ENCODE peak calls at places on chromosomes 11 and 22, in six cellular contexts. A, N, W, Y, Z and U are unnamed samples.
A peak's percentile ranks its signal among the peaks of the same experiment; 100 is the strongest.

GRCh38 chr22:18118345-18118915 is 7.8 kb downstream of the TUBA8 start:
- DNase-seq in W (no peak), Z (no peak), N (no peak), Y (no peak), A (no peak), U (no peak)

GRCh38 chr22:50340157-50340879 is 2.8 kb upstream of the PPP6R2 start:
- DNase-seq in A (no peak), N (no peak), W (no peak), Y (no peak), Z (no peak), U (no peak)

GRCh38 chr11:95917188-95918036 is 6.5 kb downstream of the MTMR2 start:
- DNase-seq in Z (no peak), Y (no peak), N (no peak), W (no peak), A (no peak), U (no peak)

GRCh38 chr22:48719978-48720661 is 1107.6 kb downstream of the BRD1 start:
- DNase-seq in W (no peak), Y (no peak), A (no peak), Z (no peak), N (no peak), U (no peak)

GRCh38 chr11:11636671-11637070 is 14.9 kb upstream of the GALNT18 start:
- DNase-seq in Y (no peak), Z (no peak), W (no peak), N (no peak), A (no peak), U (no peak)

GRCh38 chr11:77090373-77091111 is 12.1 kb upstream of the OMP start:
- DNase-seq in A (no peak), N (peak; percentile 55), Y (no peak), Z (no peak), W (no peak), U (no peak)

GRCh38 chr11:65522640-65523322 is 2.1 kb upstream of the SCYL1 start:
- DNase-seq in A (no peak), N (no peak), Z (peak; percentile 46), W (peak; percentile 62), Y (no peak), U (no peak)

GRCh38 chr11:63613517-63614135 is 607 bp downstream of the PLAAT3 start:
- DNase-seq in W (peak; percentile 5), A (peak; percentile 27), Y (no peak), Z (no peak), N (peak; percentile 38), U (peak; percentile 71)

GRCh38 chr22:26461188-26461810 is 22.3 kb downstream of the HPS4 start:
- DNase-seq in Z (peak; percentile 51), A (no peak), W (peak; percentile 7), N (peak; percentile 64), Y (peak; percentile 24), U (no peak)

GRCh38 chr11:38019072-38019775 is 1421.2 kb upstream of the RAG2 start:
- DNase-seq in N (no peak), A (no peak), Z (no peak), Y (no peak), W (no peak), U (no peak)

GRCh38 chr22:27113211-27114030 is 456.0 kb downstream of the MIAT start:
- DNase-seq in N (peak; percentile 59), W (no peak), A (peak; percentile 99), Z (no peak), Y (no peak), U (peak; percentile 63)